ENCODE peak calls at places on chromosomes 6 and 20, in five cellular contexts. E is NCI-H460, M is germinal center, P is psoas muscle, R is iPS-NIHi11. K is an unnamed sample.

GRCh38 chr6:149449054-149449453 is 35.8 kb downstream of the ZC3H12D start:
- DNase-seq in E (no peak), M (no peak), P (no peak), R (no peak), K (no peak)

GRCh38 chr20:48294196-48294595 is 508.9 kb upstream of the SULF2 start:
- DNase-seq in E (no peak), M (no peak), P (no peak), R (no peak), K (no peak)

GRCh38 chr6:111949546-111949945 is 76.3 kb upstream of the FYN start:
- DNase-seq in E (no peak), M (no peak), P (no peak), R (peak; percentile 14), K (no peak)

GRCh38 chr6:37934276-37934675 is 114.7 kb downstream of the ZFAND3 start:
- DNase-seq in E (no peak), M (no peak), P (no peak), R (no peak), K (no peak)

GRCh38 chr6:128305976-128306375 is 214.4 kb downstream of the PTPRK start:
- DNase-seq in E (no peak), M (no peak), P (no peak), R (no peak), K (no peak)

GRCh38 chr6:105587349-105588115 is 184.7 kb upstream of the PREP start:
- DNase-seq in E (no peak), M (no peak), P (no peak), R (no peak), K (no peak)

GRCh38 chr20:33784225-33784624 is 26.9 kb upstream of the CHMP4B start:
- DNase-seq in E (no peak), M (no peak), P (no peak), R (no peak), K (no peak)

GRCh38 chr6:129749749-129750120 is 39.8 kb upstream of the ARHGAP18 start:
- DNase-seq in E (no peak), M (no peak), P (no peak), R (no peak), K (peak; percentile 88)

GRCh38 chr6:119587537-119587936 is 238.0 kb upstream of the MAN1A1 start:
- DNase-seq in E (no peak), M (no peak), P (no peak), R (no peak), K (no peak)

GRCh38 chr6:156028310-156029131 is 572.9 kb upstream of the NOX3 start:
- DNase-seq in E (no peak), M (no peak), P (no peak), R (no peak), K (no peak)

GRCh38 chr6:29696147-29697129 is 15.5 kb upstream of the ZFP57 start:
- DNase-seq in E (peak; percentile 11), M (no peak), P (no peak), R (peak; percentile 57), K (no peak)

GRCh38 chr20:58099291-58099915 is 129.1 kb downstream of the ANKRD60 start:
- DNase-seq in E (no peak), M (no peak), P (no peak), R (no peak), K (no peak)

GRCh38 chr6:158417760-158418098 is 105.5 kb downstream of the TULP4 start:
- DNase-seq in E (no peak), M (no peak), P (no peak), R (no peak), K (no peak)

GRCh38 chr20:8231038-8231437 is 99.0 kb downstream of the PLCB1 start:
- DNase-seq in E (no peak), M (no peak), P (no peak), R (no peak), K (no peak)

GRCh38 chr20:24443436-24443835 is 26.0 kb upstream of the SYNDIG1 start:
- DNase-seq in E (no peak), M (no peak), P (no peak), R (peak; percentile 45), K (no peak)

GRCh38 chr6:36734486-36735060 is 36.9 kb downstream of the RAB44 start:
- DNase-seq in E (no peak), M (no peak), P (no peak), R (no peak), K (no peak)

GRCh38 chr6:170086639-170087420 is 204.0 kb downstream of the DLL1 start:
- DNase-seq in E (no peak), M (no peak), P (peak; percentile 46), R (no peak), K (no peak)

GRCh38 chr20:46978871-46979536 is 84.4 kb downstream of the EYA2 start:
- DNase-seq in E (no peak), M (no peak), P (no peak), R (no peak), K (no peak)

GRCh38 chr6:74222768-74223321 is 526.8 kb downstream of the CD109 start:
- DNase-seq in E (no peak), M (no peak), P (no peak), R (peak; percentile 30), K (no peak)

GRCh38 chr20:63950701-63951397 is 5.4 kb downstream of the UCKL1 start:
- DNase-seq in E (no peak), M (no peak), P (no peak), R (no peak), K (no peak)

GRCh38 chr20:46571418-46571817 is 21.0 kb upstream of the OCSTAMP start:
- DNase-seq in E (no peak), M (no peak), P (no peak), R (no peak), K (no peak)

GRCh38 chr6:44663860-44664584 is 276.5 kb downstream of the CDC5L start:
- DNase-seq in E (no peak), M (no peak), P (no peak), R (no peak), K (no peak)

K was measured in SK-N-MC.